ENCODE peak calls at places on chromosomes 16 and 17, in six cellular contexts. One of them, this sample, is unnamed.

GRCh38 chr16:13988038-13988437 is 68.1 kb downstream of the ERCC4 start:
- DNase-seq in foreskin fibroblast: no peak
- DNase-seq in amniotic stem cell: no peak
- DNase-seq in stimulated activated CD4-positive, alpha-beta T cell treated with anti-CD3 and anti-CD28 coated beads, TNF-alpha, amount 100 ng/mL, for 24 hours: no peak
- DNase-seq in AG20443: no peak
- DNase-seq in cardiac muscle cell: no peak
- DNase-seq in this sample: no peak

GRCh38 chr17:77216435-77216980 is 75.7 kb downstream of the SEC14L1 start:
- DNase-seq in AG20443: no peak
- DNase-seq in foreskin fibroblast: no peak
- DNase-seq in amniotic stem cell: no peak
- DNase-seq in cardiac muscle cell: no peak
- DNase-seq in stimulated activated CD4-positive, alpha-beta T cell treated with anti-CD3 and anti-CD28 coated beads, TNF-alpha, amount 100 ng/mL, for 24 hours: no peak
- DNase-seq in this sample: no peak

GRCh38 chr17:76246080-76247066 is 6.1 kb upstream of the RNF157 start:
- DNase-seq in amniotic stem cell: no peak
- DNase-seq in cardiac muscle cell: peak; percentile 57
- DNase-seq in stimulated activated CD4-positive, alpha-beta T cell treated with anti-CD3 and anti-CD28 coated beads, TNF-alpha, amount 100 ng/mL, for 24 hours: peak; percentile 51
- DNase-seq in foreskin fibroblast: peak; percentile 84
- DNase-seq in AG20443: no peak
- DNase-seq in this sample: no peak

GRCh38 chr17:42456223-42457106 is 2.2 kb upstream of the ATP6V0A1 start:
- DNase-seq in AG20443: peak; percentile 67
- DNase-seq in foreskin fibroblast: peak; percentile 48
- DNase-seq in amniotic stem cell: peak; percentile 41
- DNase-seq in cardiac muscle cell: peak; percentile 92
- DNase-seq in stimulated activated CD4-positive, alpha-beta T cell treated with anti-CD3 and anti-CD28 coated beads, TNF-alpha, amount 100 ng/mL, for 24 hours: no peak
- DNase-seq in this sample: peak; percentile 5

GRCh38 chr17:57889892-57890856 is 40.3 kb upstream of the MRPS23 start:
- DNase-seq in cardiac muscle cell: peak; percentile 88
- DNase-seq in AG20443: peak; percentile 88
- DNase-seq in amniotic stem cell: peak; percentile 39
- DNase-seq in stimulated activated CD4-positive, alpha-beta T cell treated with anti-CD3 and anti-CD28 coated beads, TNF-alpha, amount 100 ng/mL, for 24 hours: no peak
- DNase-seq in foreskin fibroblast: peak; percentile 88
- DNase-seq in this sample: no peak

GRCh38 chr17:44113868-44114840 is 9.3 kb downstream of the HDAC5 start:
- DNase-seq in foreskin fibroblast: no peak
- DNase-seq in cardiac muscle cell: no peak
- DNase-seq in AG20443: no peak
- DNase-seq in stimulated activated CD4-positive, alpha-beta T cell treated with anti-CD3 and anti-CD28 coated beads, TNF-alpha, amount 100 ng/mL, for 24 hours: no peak
- DNase-seq in amniotic stem cell: no peak
- DNase-seq in this sample: no peak

GRCh38 chr16:85707528-85708095 is 18.9 kb upstream of the GINS2 start:
- DNase-seq in amniotic stem cell: no peak
- DNase-seq in AG20443: no peak
- DNase-seq in foreskin fibroblast: no peak
- DNase-seq in stimulated activated CD4-positive, alpha-beta T cell treated with anti-CD3 and anti-CD28 coated beads, TNF-alpha, amount 100 ng/mL, for 24 hours: no peak
- DNase-seq in cardiac muscle cell: no peak
- DNase-seq in this sample: no peak

GRCh38 chr17:19448341-19449268 is 37.6 kb downstream of the RNF112 start:
- DNase-seq in cardiac muscle cell: peak; percentile 99
- DNase-seq in AG20443: peak; percentile 82
- DNase-seq in foreskin fibroblast: peak; percentile 94
- DNase-seq in amniotic stem cell: peak; percentile 78
- DNase-seq in stimulated activated CD4-positive, alpha-beta T cell treated with anti-CD3 and anti-CD28 coated beads, TNF-alpha, amount 100 ng/mL, for 24 hours: no peak
- DNase-seq in this sample: no peak

GRCh38 chr17:8141741-8142140 is 10.5 kb downstream of the PER1 start:
- DNase-seq in AG20443: no peak
- DNase-seq in foreskin fibroblast: no peak
- DNase-seq in cardiac muscle cell: peak; percentile 5
- DNase-seq in amniotic stem cell: no peak
- DNase-seq in stimulated activated CD4-positive, alpha-beta T cell treated with anti-CD3 and anti-CD28 coated beads, TNF-alpha, amount 100 ng/mL, for 24 hours: no peak
- DNase-seq in this sample: no peak

GRCh38 chr17:81270279-81270678 is 24.8 kb downstream of the SLC38A10 start:
- DNase-seq in stimulated activated CD4-positive, alpha-beta T cell treated with anti-CD3 and anti-CD28 coated beads, TNF-alpha, amount 100 ng/mL, for 24 hours: no peak
- DNase-seq in amniotic stem cell: no peak
- DNase-seq in cardiac muscle cell: no peak
- DNase-seq in foreskin fibroblast: no peak
- DNase-seq in AG20443: no peak
- DNase-seq in this sample: no peak

GRCh38 chr16:27161398-27161797 is 41.9 kb upstream of the KDM8 start:
- DNase-seq in stimulated activated CD4-positive, alpha-beta T cell treated with anti-CD3 and anti-CD28 coated beads, TNF-alpha, amount 100 ng/mL, for 24 hours: no peak
- DNase-seq in foreskin fibroblast: no peak
- DNase-seq in AG20443: no peak
- DNase-seq in cardiac muscle cell: no peak
- DNase-seq in amniotic stem cell: no peak
- DNase-seq in this sample: no peak

GRCh38 chr16:76854234-76854633 is 336.8 kb upstream of the MON1B start:
- DNase-seq in cardiac muscle cell: peak; percentile 19
- DNase-seq in AG20443: no peak
- DNase-seq in stimulated activated CD4-positive, alpha-beta T cell treated with anti-CD3 and anti-CD28 coated beads, TNF-alpha, amount 100 ng/mL, for 24 hours: no peak
- DNase-seq in amniotic stem cell: no peak
- DNase-seq in foreskin fibroblast: no peak
- DNase-seq in this sample: no peak

GRCh38 chr16:66568355-66568754 is 2.1 kb downstream of the CMTM1 start:
- DNase-seq in AG20443: no peak
- DNase-seq in stimulated activated CD4-positive, alpha-beta T cell treated with anti-CD3 and anti-CD28 coated beads, TNF-alpha, amount 100 ng/mL, for 24 hours: no peak
- DNase-seq in cardiac muscle cell: no peak
- DNase-seq in foreskin fibroblast: peak; percentile 32
- DNase-seq in amniotic stem cell: no peak
- DNase-seq in this sample: no peak

GRCh38 chr16:49473773-49474172 is 100.2 kb downstream of the C16orf78 start:
- DNase-seq in foreskin fibroblast: no peak
- DNase-seq in amniotic stem cell: no peak
- DNase-seq in cardiac muscle cell: no peak
- DNase-seq in stimulated activated CD4-positive, alpha-beta T cell treated with anti-CD3 and anti-CD28 coated beads, TNF-alpha, amount 100 ng/mL, for 24 hours: no peak
- DNase-seq in AG20443: no peak
- DNase-seq in this sample: no peak

GRCh38 chr16:86448306-86448705 is 62.0 kb upstream of the FOXF1 start:
- DNase-seq in cardiac muscle cell: no peak
- DNase-seq in amniotic stem cell: no peak
- DNase-seq in AG20443: no peak
- DNase-seq in stimulated activated CD4-positive, alpha-beta T cell treated with anti-CD3 and anti-CD28 coated beads, TNF-alpha, amount 100 ng/mL, for 24 hours: no peak
- DNase-seq in foreskin fibroblast: no peak
- DNase-seq in this sample: no peak

GRCh38 chr17:80169784-80170500 is at the start of gene CARD14:
- DNase-seq in foreskin fibroblast: no peak
- DNase-seq in cardiac muscle cell: no peak
- DNase-seq in stimulated activated CD4-positive, alpha-beta T cell treated with anti-CD3 and anti-CD28 coated beads, TNF-alpha, amount 100 ng/mL, for 24 hours: no peak
- DNase-seq in AG20443: no peak
- DNase-seq in amniotic stem cell: no peak
- DNase-seq in this sample: no peak

GRCh38 chr17:47844230-47844629 is 3.2 kb upstream of the SCRN2 start:
- DNase-seq in cardiac muscle cell: peak; percentile 56
- DNase-seq in amniotic stem cell: no peak
- DNase-seq in stimulated activated CD4-positive, alpha-beta T cell treated with anti-CD3 and anti-CD28 coated beads, TNF-alpha, amount 100 ng/mL, for 24 hours: no peak
- DNase-seq in AG20443: no peak
- DNase-seq in foreskin fibroblast: no peak
- DNase-seq in this sample: no peak

GRCh38 chr16:51025588-51026290 is 125.3 kb downstream of the SALL1 start:
- DNase-seq in foreskin fibroblast: no peak
- DNase-seq in AG20443: no peak
- DNase-seq in stimulated activated CD4-positive, alpha-beta T cell treated with anti-CD3 and anti-CD28 coated beads, TNF-alpha, amount 100 ng/mL, for 24 hours: no peak
- DNase-seq in amniotic stem cell: no peak
- DNase-seq in cardiac muscle cell: no peak
- DNase-seq in this sample: no peak

This sample was measured in endothelial cell.